ENCODE peak calls at places on chromosomes 7 and 10, in ten cellular contexts. One of them, this sample, is unnamed.

GRCh38 chr10:71426058-71426605 is 29.4 kb downstream of the CDH23 start:
- DNase-seq in SK-N-MC: no peak
- DNase-seq in mammary epithelial cell: no peak
- DNase-seq in Peyer's patch: no peak
- DNase-seq in OCI-LY7: no peak
- DNase-seq in esophagus squamous epithelium: no peak
- DNase-seq in left ventricle myocardium inferior: no peak
- DNase-seq in IMR-90: no peak
- DNase-seq in mucosa of descending colon: no peak
- DNase-seq in GM23248: no peak
- DNase-seq in this sample: no peak

GRCh38 chr10:73998623-73999622 is 1.0 kb downstream of the VCL start:
- DNase-seq in IMR-90: peak; percentile 86
- DNase-seq in mammary epithelial cell: peak; percentile 79
- DNase-seq in GM23248: peak; percentile 89
- DNase-seq in esophagus squamous epithelium: no peak
- DNase-seq in left ventricle myocardium inferior: peak; percentile 47
- DNase-seq in SK-N-MC: no peak
- DNase-seq in OCI-LY7: peak; percentile 52
- DNase-seq in mucosa of descending colon: peak; percentile 77
- DNase-seq in Peyer's patch: peak; percentile 70
- DNase-seq in this sample: peak; percentile 70

GRCh38 chr10:73950569-73950968 is 39.6 kb downstream of the PLAU start:
- DNase-seq in esophagus squamous epithelium: no peak
- DNase-seq in SK-N-MC: no peak
- DNase-seq in GM23248: no peak
- DNase-seq in Peyer's patch: peak; percentile 22
- DNase-seq in mammary epithelial cell: no peak
- DNase-seq in mucosa of descending colon: no peak
- DNase-seq in IMR-90: no peak
- DNase-seq in left ventricle myocardium inferior: no peak
- DNase-seq in OCI-LY7: no peak
- DNase-seq in this sample: peak; percentile 79

GRCh38 chr10:103731609-103732270 is 123.6 kb downstream of the SH3PXD2A start:
- DNase-seq in left ventricle myocardium inferior: no peak
- DNase-seq in SK-N-MC: no peak
- DNase-seq in esophagus squamous epithelium: no peak
- DNase-seq in Peyer's patch: no peak
- DNase-seq in IMR-90: no peak
- DNase-seq in GM23248: no peak
- DNase-seq in OCI-LY7: no peak
- DNase-seq in mucosa of descending colon: no peak
- DNase-seq in mammary epithelial cell: no peak
- DNase-seq in this sample: no peak

GRCh38 chr10:26555719-26556368 is 117.7 kb downstream of the APBB1IP start:
- DNase-seq in mammary epithelial cell: peak; percentile 14
- DNase-seq in GM23248: peak; percentile 96
- DNase-seq in OCI-LY7: no peak
- DNase-seq in esophagus squamous epithelium: no peak
- DNase-seq in Peyer's patch: peak; percentile 87
- DNase-seq in SK-N-MC: peak; percentile 51
- DNase-seq in IMR-90: no peak
- DNase-seq in mucosa of descending colon: no peak
- DNase-seq in left ventricle myocardium inferior: peak; percentile 30
- DNase-seq in this sample: no peak

GRCh38 chr10:42431095-42431494 is 207.3 kb downstream of the ZNF33B start:
- DNase-seq in esophagus squamous epithelium: no peak
- DNase-seq in GM23248: no peak
- DNase-seq in Peyer's patch: no peak
- DNase-seq in IMR-90: no peak
- DNase-seq in left ventricle myocardium inferior: no peak
- DNase-seq in SK-N-MC: no peak
- DNase-seq in mucosa of descending colon: no peak
- DNase-seq in OCI-LY7: no peak
- DNase-seq in mammary epithelial cell: no peak
- DNase-seq in this sample: no peak

GRCh38 chr7:135210818-135211178 is 528 bp downstream of the WDR91 start:
- DNase-seq in esophagus squamous epithelium: no peak
- DNase-seq in GM23248: peak; percentile 52
- DNase-seq in Peyer's patch: no peak
- DNase-seq in OCI-LY7: no peak
- DNase-seq in left ventricle myocardium inferior: no peak
- DNase-seq in IMR-90: peak; percentile 26
- DNase-seq in mammary epithelial cell: no peak
- DNase-seq in SK-N-MC: no peak
- DNase-seq in mucosa of descending colon: no peak
- DNase-seq in this sample: no peak

GRCh38 chr10:55220975-55221374 is 419.9 kb upstream of the PCDH15 start:
- DNase-seq in IMR-90: no peak
- DNase-seq in Peyer's patch: no peak
- DNase-seq in esophagus squamous epithelium: no peak
- DNase-seq in GM23248: no peak
- DNase-seq in mammary epithelial cell: no peak
- DNase-seq in mucosa of descending colon: no peak
- DNase-seq in left ventricle myocardium inferior: no peak
- DNase-seq in SK-N-MC: no peak
- DNase-seq in OCI-LY7: no peak
- DNase-seq in this sample: no peak

GRCh38 chr7:11128500-11128899 is 154.8 kb downstream of the PHF14 start:
- DNase-seq in SK-N-MC: no peak
- DNase-seq in mammary epithelial cell: no peak
- DNase-seq in GM23248: no peak
- DNase-seq in OCI-LY7: no peak
- DNase-seq in esophagus squamous epithelium: no peak
- DNase-seq in IMR-90: no peak
- DNase-seq in Peyer's patch: no peak
- DNase-seq in mucosa of descending colon: no peak
- DNase-seq in left ventricle myocardium inferior: no peak
- DNase-seq in this sample: peak; percentile 2

GRCh38 chr10:35950221-35950620 is 308.1 kb upstream of the FZD8 start:
- DNase-seq in esophagus squamous epithelium: no peak
- DNase-seq in Peyer's patch: no peak
- DNase-seq in OCI-LY7: no peak
- DNase-seq in GM23248: no peak
- DNase-seq in IMR-90: no peak
- DNase-seq in mucosa of descending colon: no peak
- DNase-seq in mammary epithelial cell: no peak
- DNase-seq in SK-N-MC: no peak
- DNase-seq in left ventricle myocardium inferior: no peak
- DNase-seq in this sample: no peak

GRCh38 chr10:35946556-35946955 is 304.5 kb upstream of the FZD8 start:
- DNase-seq in Peyer's patch: no peak
- DNase-seq in OCI-LY7: no peak
- DNase-seq in SK-N-MC: no peak
- DNase-seq in left ventricle myocardium inferior: no peak
- DNase-seq in mucosa of descending colon: no peak
- DNase-seq in IMR-90: peak; percentile 37
- DNase-seq in GM23248: peak; percentile 79
- DNase-seq in esophagus squamous epithelium: no peak
- DNase-seq in mammary epithelial cell: no peak
- DNase-seq in this sample: no peak

DNA sequence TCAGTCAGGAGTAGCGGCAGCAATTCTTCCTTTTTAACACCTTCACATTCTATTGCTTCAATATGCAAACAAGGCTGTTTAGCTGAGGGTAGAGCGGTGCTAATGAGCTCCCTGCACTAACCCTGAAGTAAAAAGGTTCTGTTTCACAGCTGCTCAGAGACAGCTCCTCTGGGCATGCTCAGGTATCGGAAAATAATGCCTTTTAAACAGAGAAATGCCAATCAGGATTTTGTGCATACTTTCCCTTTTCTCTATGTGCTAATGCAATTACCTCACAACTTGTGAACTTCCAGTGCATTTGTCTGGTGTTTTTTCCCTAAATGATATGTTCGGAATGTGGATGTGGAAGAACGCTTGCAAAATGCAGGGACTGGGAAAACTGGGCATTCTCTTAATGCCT is 307.7 kb upstream of the FZD8 start:
- DNase-seq in OCI-LY7: no peak
- DNase-seq in GM23248: no peak
- DNase-seq in Peyer's patch: no peak
- DNase-seq in SK-N-MC: no peak
- DNase-seq in mammary epithelial cell: no peak
- DNase-seq in IMR-90: no peak
- DNase-seq in mucosa of descending colon: no peak
- DNase-seq in left ventricle myocardium inferior: no peak
- DNase-seq in esophagus squamous epithelium: no peak
- DNase-seq in this sample: peak; percentile 20
- H3K4me3 ChIP-seq in OCI-LY7: no peak overlapping the region
- H3K4me3 ChIP-seq in GM23248: no peak overlapping the region
- H3K4me3 ChIP-seq in Peyer's patch: no peak overlapping the region
- H3K4me3 ChIP-seq in SK-N-MC: no peak overlapping the region
- H3K4me3 ChIP-seq in mammary epithelial cell: no peak overlapping the region
- H3K4me3 ChIP-seq in IMR-90: no peak overlapping the region
- H3K4me3 ChIP-seq in mucosa of descending colon: no peak overlapping the region
- H3K4me3 ChIP-seq in left ventricle myocardium inferior: no peak overlapping the region
- H3K4me3 ChIP-seq in esophagus squamous epithelium: no peak overlapping the region
- H3K4me3 ChIP-seq in this sample: no peak overlapping the region

DNA sequence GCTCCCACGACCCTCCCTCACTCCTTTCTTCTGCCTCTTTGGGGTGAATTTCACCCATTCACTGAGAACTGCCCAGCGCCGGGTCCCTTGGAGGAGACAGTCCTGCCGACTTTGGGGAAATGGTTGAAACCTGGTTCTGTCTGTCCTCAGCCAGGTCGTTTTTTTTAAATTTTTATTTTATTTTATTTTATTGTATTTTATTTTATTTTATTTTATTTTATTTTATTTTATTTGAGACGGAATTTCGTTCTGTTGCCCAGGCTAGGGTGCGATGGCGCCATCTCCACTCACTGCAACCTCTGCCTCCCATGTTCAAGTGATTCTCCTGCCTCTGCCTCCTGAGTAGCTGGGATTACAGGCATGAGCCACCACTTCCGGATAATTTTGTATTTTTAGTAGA is 105.9 kb upstream of the SH2B2 start:
- DNase-seq in mucosa of descending colon: no peak
- DNase-seq in GM23248: no peak
- DNase-seq in IMR-90: no peak
- DNase-seq in Peyer's patch: no peak
- DNase-seq in OCI-LY7: no peak
- DNase-seq in SK-N-MC: no peak
- DNase-seq in left ventricle myocardium inferior: no peak
- DNase-seq in esophagus squamous epithelium: no peak
- DNase-seq in mammary epithelial cell: no peak
- DNase-seq in this sample: no peak
- H3K36me3 ChIP-seq in mucosa of descending colon: no peaks in the 10 kb centered on the region
- H3K36me3 ChIP-seq in GM23248: peaks cover 6% of the 10 kb centered on the region
- H3K36me3 ChIP-seq in IMR-90: peaks cover 50% of the 10 kb centered on the region
- H3K36me3 ChIP-seq in Peyer's patch: peaks cover 59% of the 10 kb centered on the region
- H3K36me3 ChIP-seq in OCI-LY7: peaks cover 97% of the 10 kb centered on the region
- H3K36me3 ChIP-seq in SK-N-MC: no peaks in the 10 kb centered on the region
- H3K36me3 ChIP-seq in left ventricle myocardium inferior: peaks cover 68% of the 10 kb centered on the region
- H3K36me3 ChIP-seq in esophagus squamous epithelium: peaks cover 81% of the 10 kb centered on the region
- H3K36me3 ChIP-seq in mammary epithelial cell: no peaks in the 10 kb centered on the region
- H3K36me3 ChIP-seq in this sample: peaks cover 3% of the 10 kb centered on the region

DNA sequence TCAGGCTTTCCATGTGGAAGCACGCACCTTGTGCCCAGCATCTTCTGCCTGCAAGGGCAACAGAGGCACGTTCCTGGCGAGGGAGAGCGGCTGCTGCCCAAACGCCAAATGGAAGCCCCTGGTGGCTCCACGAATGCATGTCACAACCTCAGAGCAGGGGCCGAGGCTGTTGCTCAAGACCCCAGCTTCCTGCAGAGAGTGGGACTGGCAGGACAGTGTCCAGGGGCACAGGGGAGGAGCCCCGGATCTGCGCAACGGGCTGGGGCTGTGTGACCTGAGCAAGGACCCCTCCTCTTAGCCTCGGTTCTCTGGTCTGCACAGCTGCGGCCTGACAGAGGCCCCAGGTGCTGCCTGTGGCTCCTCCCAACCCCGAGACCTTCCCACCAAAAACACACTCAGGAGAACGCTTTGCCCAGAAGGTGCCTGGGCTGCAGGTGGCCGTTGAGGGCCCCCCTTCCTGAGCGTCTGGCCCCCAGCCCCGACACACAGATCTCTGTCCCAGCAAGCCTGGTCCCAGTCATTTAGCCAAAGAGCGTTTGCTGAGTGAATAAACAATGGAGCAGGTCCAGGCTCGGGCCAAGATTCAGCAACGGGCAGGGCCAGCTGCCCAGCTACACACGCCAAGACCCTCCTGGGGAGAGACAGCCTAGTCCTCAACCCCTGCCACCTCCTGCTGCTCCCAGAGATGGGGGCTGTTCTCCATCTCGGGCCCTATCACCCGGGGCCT is 1.2 kb downstream of the MICALL2 start:
- DNase-seq in esophagus squamous epithelium: no peak
- DNase-seq in Peyer's patch: no peak
- DNase-seq in mucosa of descending colon: no peak
- DNase-seq in SK-N-MC: no peak
- DNase-seq in OCI-LY7: no peak
- DNase-seq in left ventricle myocardium inferior: no peak
- DNase-seq in IMR-90: no peak
- DNase-seq in GM23248: peak; percentile 49
- DNase-seq in mammary epithelial cell: no peak
- DNase-seq in this sample: peak; percentile 75
- H3K4me3 ChIP-seq in esophagus squamous epithelium: peak overlapping the region; percentile 73
- H3K4me3 ChIP-seq in Peyer's patch: peak overlapping the region; percentile 65
- H3K4me3 ChIP-seq in mucosa of descending colon: peak overlapping the region; percentile 59
- H3K4me3 ChIP-seq in SK-N-MC: peak overlapping the region; percentile 78
- H3K4me3 ChIP-seq in OCI-LY7: peak overlapping the region; percentile 71
- H3K4me3 ChIP-seq in left ventricle myocardium inferior: peak overlapping the region; percentile 95
- H3K4me3 ChIP-seq in IMR-90: peak overlapping the region; percentile 79
- H3K4me3 ChIP-seq in GM23248: peak overlapping the region; percentile 90
- H3K4me3 ChIP-seq in mammary epithelial cell: peak overlapping the region; percentile 96
- H3K4me3 ChIP-seq in this sample: peak overlapping the region; percentile 76

DNA sequence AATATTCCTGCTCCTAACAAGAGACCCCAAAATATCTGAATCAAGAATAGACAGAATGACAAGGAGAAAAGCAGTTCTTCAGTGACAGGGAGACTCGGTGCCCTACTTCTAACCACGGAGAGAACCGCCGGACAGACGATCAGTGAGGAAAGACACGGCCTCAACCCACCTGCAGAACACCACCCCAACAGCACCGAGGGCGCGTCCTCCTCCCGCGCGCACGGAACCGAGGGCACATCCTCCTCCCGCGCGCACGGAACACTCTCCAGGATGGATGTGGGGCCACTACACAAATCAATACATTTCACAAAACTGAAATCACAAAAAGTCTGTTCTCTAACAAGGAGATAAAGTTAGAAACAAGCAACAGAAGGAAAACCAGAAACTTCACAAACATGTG is 9.7 kb upstream of the ADAM8 start:
- DNase-seq in left ventricle myocardium inferior: no peak
- DNase-seq in GM23248: no peak
- DNase-seq in IMR-90: no peak
- DNase-seq in Peyer's patch: no peak
- DNase-seq in esophagus squamous epithelium: no peak
- DNase-seq in SK-N-MC: no peak
- DNase-seq in OCI-LY7: no peak
- DNase-seq in mucosa of descending colon: no peak
- DNase-seq in mammary epithelial cell: no peak
- DNase-seq in this sample: no peak
- H3K36me3 ChIP-seq in left ventricle myocardium inferior: peaks cover 96% of the 10 kb centered on the region
- H3K36me3 ChIP-seq in GM23248: peaks cover 22% of the 10 kb centered on the region
- H3K36me3 ChIP-seq in IMR-90: peaks cover 75% of the 10 kb centered on the region
- H3K36me3 ChIP-seq in Peyer's patch: peaks cover 97% of the 10 kb centered on the region
- H3K36me3 ChIP-seq in esophagus squamous epithelium: peaks cover 98% of the 10 kb centered on the region
- H3K36me3 ChIP-seq in SK-N-MC: no peaks in the 10 kb centered on the region
- H3K36me3 ChIP-seq in OCI-LY7: peaks cover 77% of the 10 kb centered on the region
- H3K36me3 ChIP-seq in mucosa of descending colon: peaks cover 19% of the 10 kb centered on the region
- H3K36me3 ChIP-seq in mammary epithelial cell: peaks cover 21% of the 10 kb centered on the region
- H3K36me3 ChIP-seq in this sample: peaks cover 14% of the 10 kb centered on the region

GRCh38 chr7:15452670-15453069 is 109.1 kb downstream of the AGMO start:
- DNase-seq in left ventricle myocardium inferior: no peak
- DNase-seq in mucosa of descending colon: no peak
- DNase-seq in Peyer's patch: no peak
- DNase-seq in IMR-90: no peak
- DNase-seq in mammary epithelial cell: no peak
- DNase-seq in GM23248: no peak
- DNase-seq in OCI-LY7: no peak
- DNase-seq in esophagus squamous epithelium: no peak
- DNase-seq in SK-N-MC: no peak
- DNase-seq in this sample: no peak
- H3K4me3 ChIP-seq in left ventricle myocardium inferior: no peak overlapping the region
- H3K4me3 ChIP-seq in mucosa of descending colon: no peak overlapping the region
- H3K4me3 ChIP-seq in Peyer's patch: no peak overlapping the region
- H3K4me3 ChIP-seq in IMR-90: no peak overlapping the region
- H3K4me3 ChIP-seq in mammary epithelial cell: no peak overlapping the region
- H3K4me3 ChIP-seq in GM23248: no peak overlapping the region
- H3K4me3 ChIP-seq in OCI-LY7: no peak overlapping the region
- H3K4me3 ChIP-seq in esophagus squamous epithelium: no peak overlapping the region
- H3K4me3 ChIP-seq in SK-N-MC: no peak overlapping the region
- H3K4me3 ChIP-seq in this sample: no peak overlapping the region